ENCODE peak calls at places on chromosomes 7 and 10, in five cellular contexts. Q is endodermal cell, N is amygdala, A is NCI-H1694 treated with DMSO at 0.1 percent for 48 hours, K is ELR. C is an unnamed sample.

GRCh38 chr7:45578022-45578421 is 3.9 kb downstream of the ADCY1 start:
- DNase-seq in Q (peak; percentile 44), N (no peak), A (no peak), K (no peak), C (no peak)

GRCh38 chr7:88912852-88913251 is 117.3 kb upstream of the TEX47 start:
- DNase-seq in Q (no peak), N (no peak), A (no peak), K (no peak), C (no peak)

GRCh38 chr10:126684171-126684745 is 13.8 kb upstream of the C10orf90 start:
- DNase-seq in Q (peak; percentile 21), N (no peak), A (no peak), K (peak; percentile 16), C (no peak)

GRCh38 chr7:12725575-12726316 is 38.3 kb downstream of the ARL4A start:
- DNase-seq in Q (no peak), N (no peak), A (no peak), K (no peak), C (no peak)

GRCh38 chr7:94654764-94655561 is 970 bp downstream of the SGCE start:
- DNase-seq in Q (peak; percentile 76), N (peak; percentile 45), A (peak; percentile 56), K (peak; percentile 67), C (no peak)

GRCh38 chr10:32790483-32790882 is 167.5 kb downstream of the ITGB1 start:
- DNase-seq in Q (no peak), N (no peak), A (no peak), K (no peak), C (no peak)

GRCh38 chr7:45718464-45719330 is 144.5 kb downstream of the ADCY1 start:
- DNase-seq in Q (no peak), N (no peak), A (no peak), K (no peak), C (no peak)

GRCh38 chr7:97043281-97043680 is 18.6 kb upstream of the DLX5 start:
- DNase-seq in Q (no peak), N (no peak), A (no peak), K (no peak), C (no peak)

GRCh38 chr10:115063702-115064479 is 29.3 kb upstream of the ATRNL1 start:
- DNase-seq in Q (no peak), N (no peak), A (no peak), K (no peak), C (no peak)

C was measured in HuH-7.5.